ENCODE peak calls at places on chromosomes 2 and 18, in six cellular contexts. E is brain microvascular endothelial cell; K is H1; B is body of pancreas; W is left lung; G is CD4-positive, CD25-positive, alpha-beta regulatory T cell. X is an unnamed sample.

GRCh38 chr2:202494300-202494699 is 118.2 kb downstream of the BMPR2 start:
- DNase-seq in E (peak; percentile 81), K (no peak), B (no peak), W (no peak), G (no peak), X (no peak)

GRCh38 chr18:21344860-21345259 is 102.8 kb downstream of the GREB1L start:
- DNase-seq in E (no peak), K (no peak), B (no peak), W (no peak), G (no peak), X (no peak)

GRCh38 chr18:52395146-52395852 is 55.3 kb downstream of the DCC start:
- DNase-seq in E (no peak), K (no peak), B (no peak), W (no peak), G (no peak), X (no peak)

GRCh38 chr2:71603851-71604708 is 150.7 kb downstream of the DYSF start:
- DNase-seq in E (no peak), K (peak; percentile 41), B (no peak), W (peak; percentile 53), G (no peak), X (peak; percentile 56)

GRCh38 chr2:176178807-176179271 is 9.6 kb upstream of the HOXD1 start:
- DNase-seq in E (no peak), K (no peak), B (no peak), W (no peak), G (no peak), X (no peak)

GRCh38 chr2:61733563-61733962 is 120.3 kb downstream of the FAM161A start:
- DNase-seq in E (peak; percentile 49), K (no peak), B (no peak), W (no peak), G (no peak), X (no peak)

GRCh38 chr18:69785466-69785865 is 162.2 kb downstream of the CD226 start:
- DNase-seq in E (peak; percentile 16), K (no peak), B (no peak), W (no peak), G (no peak), X (no peak)

GRCh38 chr18:28793911-28794310 is 617.0 kb upstream of the CDH2 start:
- DNase-seq in E (no peak), K (no peak), B (no peak), W (no peak), G (no peak), X (no peak)

GRCh38 chr2:108388045-108388444 is 10.3 kb downstream of the SULT1C4 start:
- DNase-seq in E (no peak), K (no peak), B (no peak), W (no peak), G (no peak), X (no peak)

GRCh38 chr2:123101434-123101833 is 923.7 kb upstream of the CNTNAP5 start:
- DNase-seq in E (no peak), K (no peak), B (no peak), W (no peak), G (no peak), X (no peak)

GRCh38 chr2:208025814-208026184 is 472 bp upstream of the PLEKHM3 start:
- DNase-seq in E (no peak), K (no peak), B (no peak), W (no peak), G (no peak), X (peak; percentile 62)

GRCh38 chr2:127605691-127606277 is 40.2 kb upstream of the GPR17 start:
- DNase-seq in E (no peak), K (no peak), B (peak; percentile 4), W (no peak), G (no peak), X (peak; percentile 34)

GRCh38 chr18:45865466-45865865 is 40.0 kb downstream of the SIGLEC15 start:
- DNase-seq in E (no peak), K (no peak), B (no peak), W (no peak), G (no peak), X (no peak)

GRCh38 chr18:11689031-11689971 is at the start of gene GNAL:
- DNase-seq in E (peak; percentile 68), K (peak; percentile 89), B (peak; percentile 81), W (peak; percentile 89), G (peak; percentile 11), X (peak; percentile 85)

GRCh38 chr2:224433442-224433841 is 31.5 kb upstream of the FAM124B start:
- DNase-seq in E (no peak), K (peak; percentile 72), B (no peak), W (no peak), G (no peak), X (no peak)

GRCh38 chr18:2312440-2312839 is 258.9 kb downstream of the METTL4 start:
- DNase-seq in E (no peak), K (no peak), B (no peak), W (no peak), G (no peak), X (no peak)

GRCh38 chr2:236078675-236079255 is 89.4 kb downstream of the GBX2 start:
- DNase-seq in E (no peak), K (no peak), B (no peak), W (no peak), G (no peak), X (peak; percentile 40)

GRCh38 chr2:45568935-45569334 is 42.1 kb downstream of the SRBD1 start:
- DNase-seq in E (no peak), K (no peak), B (no peak), W (no peak), G (no peak), X (no peak)

GRCh38 chr2:234973008-234973407 is 21.2 kb downstream of the SH3BP4 start:
- DNase-seq in E (no peak), K (no peak), B (no peak), W (no peak), G (no peak), X (no peak)

GRCh38 chr2:30403592-30404353 is 43.3 kb upstream of the LCLAT1 start:
- DNase-seq in E (no peak), K (no peak), B (no peak), W (no peak), G (no peak), X (no peak)

GRCh38 chr2:69997296-69998184 is 36.1 kb upstream of the ASPRV1 start:
- DNase-seq in E (peak; percentile 27), K (no peak), B (peak; percentile 8), W (peak; percentile 85), G (no peak), X (no peak)

GRCh38 chr2:43082111-43082877 is 144.1 kb downstream of the ZFP36L2 start:
- DNase-seq in E (peak; percentile 91), K (no peak), B (no peak), W (peak; percentile 70), G (no peak), X (no peak)

GRCh38 chr2:24083567-24084385 is 858 bp downstream of the TP53I3 start:
- DNase-seq in E (peak; percentile 65), K (no peak), B (no peak), W (no peak), G (no peak), X (peak; percentile 97)

GRCh38 chr18:54777118-54777791 is 51.0 kb upstream of the RAB27B start:
- DNase-seq in E (no peak), K (no peak), B (no peak), W (no peak), G (no peak), X (no peak)

GRCh38 chr2:201444676-201445441 is 6.4 kb downstream of the TRAK2 start:
- DNase-seq in E (no peak), K (no peak), B (no peak), W (no peak), G (no peak), X (no peak)

GRCh38 chr2:182300603-182301002 is 126.2 kb downstream of the PDE1A start:
- DNase-seq in E (no peak), K (no peak), B (no peak), W (no peak), G (no peak), X (no peak)

GRCh38 chr2:97688062-97688827 is 18.7 kb downstream of the C2orf92 start:
- DNase-seq in E (no peak), K (no peak), B (no peak), W (no peak), G (no peak), X (no peak)

GRCh38 chr2:238243496-238244076 is 3.7 kb upstream of the HES6 start:
- DNase-seq in E (no peak), K (no peak), B (no peak), W (no peak), G (no peak), X (peak; percentile 39)
- H3K4me3 ChIP-seq in E (no peak overlapping the region), K (no peak overlapping the region), B (no peak overlapping the region), W (no peak overlapping the region), G (no peak overlapping the region), X (no peak overlapping the region)

GRCh38 chr2:104866883-104867350 is 13.0 kb downstream of the POU3F3 start:
- DNase-seq in E (no peak), K (no peak), B (no peak), W (peak; percentile 51), G (no peak), X (no peak)

GRCh38 chr2:104867351-104868080 is 13.6 kb downstream of the POU3F3 start:
- DNase-seq in E (no peak), K (peak; percentile 71), B (no peak), W (peak; percentile 74), G (no peak), X (no peak)

GRCh38 chr2:104868081-104868806 is 14.3 kb downstream of the POU3F3 start:
- DNase-seq in E (no peak), K (no peak), B (no peak), W (no peak), G (no peak), X (no peak)

GRCh38 chr2:104864751-104865470 is 11.0 kb downstream of the POU3F3 start:
- DNase-seq in E (no peak), K (peak; percentile 20), B (no peak), W (no peak), G (no peak), X (no peak)

GRCh38 chr2:104866122-104866864 is 12.4 kb downstream of the POU3F3 start:
- DNase-seq in E (no peak), K (no peak), B (no peak), W (no peak), G (no peak), X (no peak)
- H3K27me3 ChIP-seq in E (peaks cover 95% of the 10 kb centered on the region), K (peaks cover 100% of the 10 kb centered on the region), B (peaks cover 10% of the 10 kb centered on the region), W (peaks cover 100% of the 10 kb centered on the region), G (peaks cover 35% of the 10 kb centered on the region), X (peaks cover 100% of the 10 kb centered on the region)

GRCh38 chr2:12929806-12930205 is 213.1 kb downstream of the TRIB2 start:
- DNase-seq in E (no peak), K (no peak), B (no peak), W (no peak), G (no peak), X (no peak)

GRCh38 chr2:12930382-12930781 is 213.6 kb downstream of the TRIB2 start:
- DNase-seq in E (no peak), K (no peak), B (no peak), W (no peak), G (no peak), X (no peak)

GRCh38 chr2:12931211-12931844 is 214.6 kb downstream of the TRIB2 start:
- DNase-seq in E (no peak), K (no peak), B (no peak), W (no peak), G (peak; percentile 24), X (no peak)

GRCh38 chr2:12934181-12934756 is 217.5 kb downstream of the TRIB2 start:
- DNase-seq in E (no peak), K (no peak), B (no peak), W (no peak), G (no peak), X (no peak)

GRCh38 chr2:12932192-12932591 is 215.5 kb downstream of the TRIB2 start:
- DNase-seq in E (no peak), K (no peak), B (no peak), W (no peak), G (no peak), X (no peak)
- H3K27ac ChIP-seq in E (no peak overlapping the region), K (no peak overlapping the region), B (no peak overlapping the region), W (no peak overlapping the region), G (no peak overlapping the region), X (no peak overlapping the region)

GRCh38 chr2:106547104-106547503 is 59.9 kb downstream of the CD8B2 start:
- DNase-seq in E (no peak), K (no peak), B (no peak), W (no peak), G (no peak), X (no peak)
- H3K4me3 ChIP-seq in E (no peak overlapping the region), K (no peak overlapping the region), B (no peak overlapping the region), W (no peak overlapping the region), G (no peak overlapping the region), X (no peak overlapping the region)

X was measured in upper lobe of right lung.